ENCODE peak calls at places on chromosome 20, in eight cellular contexts. One of them, this sample, is unnamed.

GRCh38 chr20:51350941-51351631 is 191.4 kb downstream of the NFATC2 start:
- DNase-seq in prostate gland: peak
- DNase-seq in body of pancreas: no peak
- DNase-seq in tibial artery: no peak
- DNase-seq in tibial nerve: no peak
- DNase-seq in aorta: no peak
- DNase-seq in GM23248: peak
- DNase-seq in right lobe of liver: no peak
- DNase-seq in this sample: no peak

GRCh38 chr20:4942336-4942735 is 59.0 kb downstream of the SLC23A2 start:
- DNase-seq in prostate gland: no peak
- DNase-seq in body of pancreas: no peak
- DNase-seq in tibial artery: no peak
- DNase-seq in tibial nerve: no peak
- DNase-seq in aorta: no peak
- DNase-seq in GM23248: peak
- DNase-seq in right lobe of liver: no peak
- DNase-seq in this sample: no peak

GRCh38 chr20:57973886-57974285 is 254.6 kb downstream of the ANKRD60 start:
- DNase-seq in prostate gland: no peak
- DNase-seq in body of pancreas: no peak
- DNase-seq in tibial artery: no peak
- DNase-seq in tibial nerve: no peak
- DNase-seq in aorta: peak
- DNase-seq in GM23248: no peak
- DNase-seq in right lobe of liver: no peak
- DNase-seq in this sample: no peak

GRCh38 chr20:2626853-2627541 is 25.4 kb upstream of the NOP56 start:
- DNase-seq in prostate gland: no peak
- DNase-seq in body of pancreas: no peak
- DNase-seq in tibial artery: no peak
- DNase-seq in tibial nerve: no peak
- DNase-seq in aorta: no peak
- DNase-seq in GM23248: peak
- DNase-seq in right lobe of liver: no peak
- DNase-seq in this sample: no peak

GRCh38 chr20:11982289-11982957 is 64.7 kb downstream of the BTBD3 start:
- DNase-seq in prostate gland: no peak
- DNase-seq in body of pancreas: peak
- DNase-seq in tibial artery: no peak
- DNase-seq in tibial nerve: no peak
- DNase-seq in aorta: no peak
- DNase-seq in GM23248: no peak
- DNase-seq in right lobe of liver: no peak
- DNase-seq in this sample: no peak

GRCh38 chr20:35595456-35595855 is 20.2 kb upstream of the SPAG4 start:
- DNase-seq in prostate gland: no peak
- DNase-seq in body of pancreas: no peak
- DNase-seq in tibial artery: no peak
- DNase-seq in tibial nerve: no peak
- DNase-seq in aorta: peak
- DNase-seq in GM23248: no peak
- DNase-seq in right lobe of liver: no peak
- DNase-seq in this sample: no peak

GRCh38 chr20:8473459-8473858 is 341.4 kb downstream of the PLCB1 start:
- DNase-seq in prostate gland: no peak
- DNase-seq in body of pancreas: no peak
- DNase-seq in tibial artery: no peak
- DNase-seq in tibial nerve: no peak
- DNase-seq in aorta: no peak
- DNase-seq in GM23248: peak
- DNase-seq in right lobe of liver: no peak
- DNase-seq in this sample: no peak

GRCh38 chr20:51062065-51062464 is 39.2 kb upstream of the KCNG1 start:
- DNase-seq in prostate gland: no peak
- DNase-seq in body of pancreas: no peak
- DNase-seq in tibial artery: no peak
- DNase-seq in tibial nerve: no peak
- DNase-seq in aorta: no peak
- DNase-seq in GM23248: peak
- DNase-seq in right lobe of liver: no peak
- DNase-seq in this sample: no peak

GRCh38 chr20:47350181-47350550 is 6.3 kb downstream of the ZMYND8 start:
- DNase-seq in prostate gland: no peak
- DNase-seq in body of pancreas: no peak
- DNase-seq in tibial artery: no peak
- DNase-seq in tibial nerve: no peak
- DNase-seq in aorta: no peak
- DNase-seq in GM23248: no peak
- DNase-seq in right lobe of liver: no peak
- DNase-seq in this sample: no peak

GRCh38 chr20:5480824-5481600 is 164.3 kb upstream of the PROKR2 start:
- DNase-seq in prostate gland: no peak
- DNase-seq in body of pancreas: no peak
- DNase-seq in tibial artery: no peak
- DNase-seq in tibial nerve: no peak
- DNase-seq in aorta: no peak
- DNase-seq in GM23248: no peak
- DNase-seq in right lobe of liver: no peak
- DNase-seq in this sample: no peak

GRCh38 chr20:32697608-32698007 is 23.9 kb upstream of the C20orf203 start:
- DNase-seq in prostate gland: no peak
- DNase-seq in body of pancreas: no peak
- DNase-seq in tibial artery: no peak
- DNase-seq in tibial nerve: no peak
- DNase-seq in aorta: no peak
- DNase-seq in GM23248: no peak
- DNase-seq in right lobe of liver: no peak
- DNase-seq in this sample: no peak

GRCh38 chr20:32695089-32695488 is 21.3 kb upstream of the C20orf203 start:
- DNase-seq in prostate gland: no peak
- DNase-seq in body of pancreas: no peak
- DNase-seq in tibial artery: no peak
- DNase-seq in tibial nerve: no peak
- DNase-seq in aorta: no peak
- DNase-seq in GM23248: no peak
- DNase-seq in right lobe of liver: no peak
- DNase-seq in this sample: no peak
- H3K27ac ChIP-seq in prostate gland: no peak
- H3K27ac ChIP-seq in body of pancreas: no peak
- H3K27ac ChIP-seq in tibial artery: no peak
- H3K27ac ChIP-seq in tibial nerve: no peak
- H3K27ac ChIP-seq in aorta: no peak
- H3K27ac ChIP-seq in GM23248: no peak
- H3K27ac ChIP-seq in right lobe of liver: no peak
- H3K27ac ChIP-seq in this sample: no peak

GRCh38 chr20:45413479-45413878 is 2.5 kb upstream of the PIGT start:
- DNase-seq in prostate gland: no peak
- DNase-seq in body of pancreas: no peak
- DNase-seq in tibial artery: no peak
- DNase-seq in tibial nerve: no peak
- DNase-seq in aorta: no peak
- DNase-seq in GM23248: no peak
- DNase-seq in right lobe of liver: no peak
- DNase-seq in this sample: no peak

GRCh38 chr20:45419188-45420091 is 3.5 kb downstream of the PIGT start:
- DNase-seq in prostate gland: peak
- DNase-seq in body of pancreas: peak
- DNase-seq in tibial artery: peak
- DNase-seq in tibial nerve: no peak
- DNase-seq in aorta: peak
- DNase-seq in GM23248: peak
- DNase-seq in right lobe of liver: no peak
- DNase-seq in this sample: no peak

GRCh38 chr20:45412653-45413052 is 3.3 kb upstream of the PIGT start:
- DNase-seq in prostate gland: no peak
- DNase-seq in body of pancreas: no peak
- DNase-seq in tibial artery: no peak
- DNase-seq in tibial nerve: no peak
- DNase-seq in aorta: no peak
- DNase-seq in GM23248: no peak
- DNase-seq in right lobe of liver: no peak
- DNase-seq in this sample: no peak

GRCh38 chr20:45416917-45417316 is 976 bp downstream of the PIGT start:
- DNase-seq in prostate gland: no peak
- DNase-seq in body of pancreas: no peak
- DNase-seq in tibial artery: no peak
- DNase-seq in tibial nerve: no peak
- DNase-seq in aorta: no peak
- DNase-seq in GM23248: no peak
- DNase-seq in right lobe of liver: no peak
- DNase-seq in this sample: no peak

DNA sequence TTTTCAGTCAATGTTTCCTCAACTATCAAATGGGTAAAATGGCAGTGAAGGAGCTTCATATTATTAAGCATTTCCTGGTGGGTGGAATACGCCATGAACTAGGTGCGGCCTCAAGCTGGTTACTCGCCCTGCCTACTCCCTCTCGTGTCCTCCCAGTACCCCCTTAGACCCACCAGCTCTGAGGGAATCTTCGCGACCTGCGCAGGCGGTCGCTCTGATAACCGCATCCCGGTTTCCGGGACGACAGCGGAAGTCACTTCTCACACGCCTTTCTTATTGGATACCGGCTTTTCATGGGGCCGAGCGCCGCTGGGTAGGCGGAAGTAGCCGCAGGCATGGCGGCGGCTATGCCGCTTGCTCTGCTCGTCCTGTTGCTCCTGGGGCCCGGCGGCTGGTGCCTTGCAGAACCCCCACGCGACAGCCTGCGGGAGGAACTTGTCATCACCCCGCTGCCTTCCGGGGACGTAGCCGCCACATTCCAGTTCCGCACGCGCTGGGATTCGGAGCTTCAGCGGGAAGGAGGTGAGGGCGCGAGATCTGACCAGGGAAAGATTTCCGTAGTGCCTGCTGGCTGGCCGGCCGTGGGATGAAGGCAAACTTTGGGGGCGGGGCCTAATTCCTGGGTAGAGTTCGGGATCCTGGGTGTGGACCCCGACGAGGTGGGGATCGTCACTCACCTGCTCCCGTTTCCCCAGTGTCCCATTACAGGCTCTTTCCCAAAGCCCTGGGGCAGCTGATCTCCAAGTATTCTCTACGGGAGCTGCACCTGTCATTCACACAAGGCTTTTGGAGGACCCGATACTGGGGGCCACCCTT is at the start of gene PIGT:
- DNase-seq in prostate gland: peak
- DNase-seq in body of pancreas: peak
- DNase-seq in tibial artery: peak
- DNase-seq in tibial nerve: peak
- DNase-seq in aorta: peak
- DNase-seq in GM23248: peak
- DNase-seq in right lobe of liver: peak
- DNase-seq in this sample: peak
- H3K27ac ChIP-seq in prostate gland: peak
- H3K27ac ChIP-seq in body of pancreas: peak
- H3K27ac ChIP-seq in tibial artery: peak
- H3K27ac ChIP-seq in tibial nerve: peak
- H3K27ac ChIP-seq in aorta: peak
- H3K27ac ChIP-seq in GM23248: peak
- H3K27ac ChIP-seq in right lobe of liver: no peak
- H3K27ac ChIP-seq in this sample: peak

GRCh38 chr20:53901697-53902096 is 168.7 kb downstream of the BCAS1 start:
- DNase-seq in prostate gland: no peak
- DNase-seq in body of pancreas: no peak
- DNase-seq in tibial artery: no peak
- DNase-seq in tibial nerve: no peak
- DNase-seq in aorta: no peak
- DNase-seq in GM23248: no peak
- DNase-seq in right lobe of liver: no peak
- DNase-seq in this sample: no peak

GRCh38 chr20:53901064-53901463 is 169.3 kb downstream of the BCAS1 start:
- DNase-seq in prostate gland: no peak
- DNase-seq in body of pancreas: no peak
- DNase-seq in tibial artery: no peak
- DNase-seq in tibial nerve: no peak
- DNase-seq in aorta: no peak
- DNase-seq in GM23248: peak
- DNase-seq in right lobe of liver: no peak
- DNase-seq in this sample: no peak

GRCh38 chr20:53898558-53898931 is 171.8 kb downstream of the BCAS1 start:
- DNase-seq in prostate gland: no peak
- DNase-seq in body of pancreas: no peak
- DNase-seq in tibial artery: no peak
- DNase-seq in tibial nerve: no peak
- DNase-seq in aorta: no peak
- DNase-seq in GM23248: no peak
- DNase-seq in right lobe of liver: no peak
- DNase-seq in this sample: no peak

GRCh38 chr20:53899351-53900167 is 170.8 kb downstream of the BCAS1 start:
- DNase-seq in prostate gland: peak
- DNase-seq in body of pancreas: peak
- DNase-seq in tibial artery: no peak
- DNase-seq in tibial nerve: no peak
- DNase-seq in aorta: no peak
- DNase-seq in GM23248: peak
- DNase-seq in right lobe of liver: no peak
- DNase-seq in this sample: no peak

GRCh38 chr20:53900380-53900999 is 169.9 kb downstream of the BCAS1 start:
- DNase-seq in prostate gland: no peak
- DNase-seq in body of pancreas: no peak
- DNase-seq in tibial artery: no peak
- DNase-seq in tibial nerve: no peak
- DNase-seq in aorta: no peak
- DNase-seq in GM23248: peak
- DNase-seq in right lobe of liver: no peak
- DNase-seq in this sample: no peak
- H3K27ac ChIP-seq in prostate gland: peak
- H3K27ac ChIP-seq in body of pancreas: peak
- H3K27ac ChIP-seq in tibial artery: peak
- H3K27ac ChIP-seq in tibial nerve: peak
- H3K27ac ChIP-seq in aorta: no peak
- H3K27ac ChIP-seq in GM23248: peak
- H3K27ac ChIP-seq in right lobe of liver: no peak
- H3K27ac ChIP-seq in this sample: peak

GRCh38 chr20:49398401-49399144 is 83.9 kb downstream of the KCNB1 start:
- DNase-seq in prostate gland: no peak
- DNase-seq in body of pancreas: no peak
- DNase-seq in tibial artery: no peak
- DNase-seq in tibial nerve: no peak
- DNase-seq in aorta: no peak
- DNase-seq in GM23248: no peak
- DNase-seq in right lobe of liver: no peak
- DNase-seq in this sample: no peak

GRCh38 chr20:49399329-49399728 is 83.1 kb downstream of the KCNB1 start:
- DNase-seq in prostate gland: no peak
- DNase-seq in body of pancreas: peak
- DNase-seq in tibial artery: peak
- DNase-seq in tibial nerve: peak
- DNase-seq in aorta: no peak
- DNase-seq in GM23248: peak
- DNase-seq in right lobe of liver: no peak
- DNase-seq in this sample: no peak

GRCh38 chr20:49396230-49396629 is 86.2 kb downstream of the KCNB1 start:
- DNase-seq in prostate gland: no peak
- DNase-seq in body of pancreas: no peak
- DNase-seq in tibial artery: no peak
- DNase-seq in tibial nerve: no peak
- DNase-seq in aorta: no peak
- DNase-seq in GM23248: peak
- DNase-seq in right lobe of liver: no peak
- DNase-seq in this sample: no peak

GRCh38 chr20:49395659-49396058 is 86.8 kb downstream of the KCNB1 start:
- DNase-seq in prostate gland: no peak
- DNase-seq in body of pancreas: no peak
- DNase-seq in tibial artery: no peak
- DNase-seq in tibial nerve: no peak
- DNase-seq in aorta: no peak
- DNase-seq in GM23248: no peak
- DNase-seq in right lobe of liver: no peak
- DNase-seq in this sample: no peak

GRCh38 chr20:49397525-49397924 is 84.9 kb downstream of the KCNB1 start:
- DNase-seq in prostate gland: no peak
- DNase-seq in body of pancreas: no peak
- DNase-seq in tibial artery: peak
- DNase-seq in tibial nerve: no peak
- DNase-seq in aorta: no peak
- DNase-seq in GM23248: peak
- DNase-seq in right lobe of liver: no peak
- DNase-seq in this sample: no peak
- H3K27ac ChIP-seq in prostate gland: peak
- H3K27ac ChIP-seq in body of pancreas: no peak
- H3K27ac ChIP-seq in tibial artery: peak
- H3K27ac ChIP-seq in tibial nerve: peak
- H3K27ac ChIP-seq in aorta: no peak
- H3K27ac ChIP-seq in GM23248: peak
- H3K27ac ChIP-seq in right lobe of liver: no peak
- H3K27ac ChIP-seq in this sample: no peak